ENCODE peak calls at places on chromosome 4, in nine cellular contexts. W is Daoy, S is MCF 10A, E is islet precursor cell, P is Kasumi-1, T is GM03348, X is H4, B is AG08395, O is fibroblast of the aortic adventitia. C is an unnamed sample.

GRCh38 chr4:148075438-148075837 is 343.6 kb downstream of the ARHGAP10 start:
- DNase-seq in E (no peak), T (no peak), P (no peak), O (no peak), S (no peak), B (no peak), X (no peak), W (no peak), C (no peak)

GRCh38 chr4:111602848-111603247 is 542.4 kb upstream of the FAM241A start:
- DNase-seq in S (peak; percentile 4), T (peak; percentile 6), X (peak; percentile 6), B (peak; percentile 26), E (no peak), W (no peak), O (peak; percentile 59), P (peak; percentile 32), C (peak; percentile 47)

GRCh38 chr4:39285853-39286252 is 80.3 kb downstream of the RFC1 start:
- DNase-seq in X (no peak), S (no peak), E (no peak), T (no peak), O (no peak), P (no peak), B (no peak), W (no peak), C (no peak)

GRCh38 chr4:121177238-121178137 is 13.4 kb upstream of the TNIP3 start:
- DNase-seq in E (no peak), O (no peak), X (no peak), T (no peak), B (no peak), W (no peak), P (peak; percentile 92), S (no peak), C (no peak)

GRCh38 chr4:6269651-6270511 is at the start of gene WFS1:
- DNase-seq in X (peak; percentile 98), S (peak; percentile 97), E (peak; percentile 99), W (peak; percentile 99), P (no peak), O (peak; percentile 98), T (peak; percentile 100), B (peak; percentile 100), C (peak; percentile 96)

GRCh38 chr4:40121515-40121914 is 64.9 kb downstream of the N4BP2 start:
- DNase-seq in O (peak; percentile 66), W (peak; percentile 85), S (peak; percentile 70), B (peak; percentile 49), E (no peak), T (peak; percentile 71), P (peak; percentile 96), X (peak; percentile 46), C (peak; percentile 88)

GRCh38 chr4:155888171-155888570 is 15.3 kb upstream of the TDO2 start:
- DNase-seq in O (no peak), S (no peak), B (no peak), T (no peak), X (no peak), P (no peak), E (no peak), W (no peak), C (no peak)

GRCh38 chr4:98468744-98469143 is 189.7 kb downstream of the TSPAN5 start:
- DNase-seq in E (no peak), X (no peak), T (peak; percentile 70), W (peak; percentile 23), P (no peak), B (peak; percentile 55), O (peak; percentile 67), S (no peak), C (peak; percentile 67)

GRCh38 chr4:164343472-164343976 is 410.4 kb upstream of the SMIM31 start:
- DNase-seq in P (no peak), X (no peak), B (no peak), S (no peak), W (no peak), T (no peak), O (no peak), E (no peak), C (no peak)

GRCh38 chr4:140757220-140757607 is 1.0 kb upstream of the TBC1D9 start:
- DNase-seq in E (no peak), B (peak; percentile 30), T (peak; percentile 34), S (no peak), P (no peak), W (no peak), X (no peak), O (no peak), C (no peak)

GRCh38 chr4:15754323-15754722 is 23.8 kb upstream of the CD38 start:
- DNase-seq in O (peak; percentile 67), B (no peak), P (peak; percentile 93), S (no peak), W (peak; percentile 81), E (no peak), T (no peak), X (peak; percentile 80), C (no peak)

GRCh38 chr4:48261288-48261687 is 8.3 kb downstream of the TEC start:
- DNase-seq in W (no peak), B (no peak), S (no peak), O (peak; percentile 16), T (no peak), X (no peak), P (no peak), E (no peak), C (no peak)

GRCh38 chr4:186088516-186088915 is 16.0 kb upstream of the FAM149A start:
- DNase-seq in W (no peak), X (no peak), P (no peak), O (no peak), S (no peak), T (no peak), B (no peak), E (no peak), C (no peak)

GRCh38 chr4:108031427-108032083 is 41.9 kb downstream of the HADH start:
- DNase-seq in B (no peak), S (peak; percentile 13), O (no peak), E (no peak), X (no peak), W (no peak), P (no peak), T (no peak), C (peak; percentile 55)

GRCh38 chr4:139278956-139279722 is 886 bp downstream of the MGARP start:
- DNase-seq in W (no peak), E (no peak), P (no peak), O (no peak), T (no peak), X (no peak), B (no peak), S (no peak), C (peak; percentile 5)

GRCh38 chr4:55079451-55080173 is 45.8 kb downstream of the KDR start:
- DNase-seq in T (peak; percentile 50), E (no peak), O (peak; percentile 20), S (no peak), P (no peak), W (peak; percentile 21), B (peak; percentile 67), X (no peak), C (no peak)

GRCh38 chr4:142040043-142040442 is 403.7 kb downstream of the IL15 start:
- DNase-seq in X (no peak), S (peak; percentile 5), B (no peak), W (no peak), T (no peak), E (peak; percentile 60), O (no peak), P (no peak), C (peak; percentile 5)

GRCh38 chr4:139563515-139563914 is 7.5 kb upstream of the SETD7 start:
- DNase-seq in E (no peak), B (no peak), X (no peak), P (no peak), W (no peak), S (no peak), O (no peak), T (no peak), C (no peak)

GRCh38 chr4:94534401-94535312 is 82.9 kb downstream of the PDLIM5 start:
- DNase-seq in E (no peak), T (no peak), S (no peak), X (no peak), P (peak; percentile 70), O (no peak), W (no peak), B (no peak), C (no peak)

GRCh38 chr4:101941816-101942358 is 151.4 kb downstream of the BANK1 start:
- DNase-seq in X (no peak), E (no peak), B (no peak), T (no peak), S (no peak), W (no peak), O (peak; percentile 17), P (no peak), C (no peak)

GRCh38 chr4:185597532-185598188 is 62.4 kb upstream of the PDLIM3 start:
- DNase-seq in E (peak; percentile 81), W (peak; percentile 51), P (peak; percentile 75), O (peak; percentile 86), T (peak; percentile 83), B (peak; percentile 82), X (peak; percentile 73), S (peak; percentile 77), C (peak; percentile 81)

GRCh38 chr4:52111995-52112394 is 60.9 kb downstream of the SPATA18 start:
- DNase-seq in O (no peak), B (no peak), E (no peak), T (no peak), W (no peak), X (no peak), S (no peak), P (no peak), C (peak; percentile 75)

GRCh38 chr4:8293131-8293975 is 23.8 kb downstream of the HTRA3 start:
- DNase-seq in E (no peak), X (no peak), O (no peak), T (no peak), P (no peak), S (no peak), W (no peak), B (no peak), C (no peak)

GRCh38 chr4:7806080-7806630 is 133.5 kb downstream of the AFAP1 start:
- DNase-seq in X (no peak), S (no peak), O (peak; percentile 81), W (no peak), B (no peak), T (no peak), P (no peak), E (peak; percentile 64), C (peak; percentile 63)

GRCh38 chr4:117311215-117311614 is 225.8 kb upstream of the TRAM1L1 start:
- DNase-seq in X (no peak), E (no peak), W (no peak), T (no peak), P (no peak), O (no peak), B (no peak), S (no peak), C (no peak)

GRCh38 chr4:86921608-86922252 is 13.1 kb upstream of the AFF1 start:
- DNase-seq in T (no peak), W (no peak), X (no peak), B (no peak), P (peak; percentile 51), O (no peak), S (peak; percentile 89), E (no peak), C (peak; percentile 39)

GRCh38 chr4:151624606-151625565 is 135.9 kb downstream of the GATB start:
- DNase-seq in S (no peak), B (no peak), W (no peak), P (no peak), X (no peak), T (peak; percentile 63), O (peak; percentile 48), E (no peak), C (no peak)

GRCh38 chr4:56209767-56210166 is 177.5 kb downstream of the AASDH start:
- DNase-seq in P (no peak), X (no peak), B (no peak), W (no peak), E (peak; percentile 56), S (no peak), O (no peak), T (no peak), C (no peak)

GRCh38 chr4:56742080-56742871 is 61.2 kb upstream of the HOPX start:
- DNase-seq in X (no peak), S (no peak), E (no peak), O (peak; percentile 14), P (no peak), W (no peak), B (peak; percentile 38), T (peak; percentile 14), C (peak; percentile 38)

GRCh38 chr4:55122235-55122634 is 3.2 kb downstream of the KDR start:
- DNase-seq in W (no peak), S (no peak), B (no peak), T (no peak), P (no peak), O (no peak), E (no peak), X (no peak), C (no peak)

GRCh38 chr4:91936301-91936700 is 367.5 kb upstream of the GRID2 start:
- DNase-seq in E (no peak), X (peak; percentile 13), B (no peak), O (peak; percentile 58), T (no peak), S (peak; percentile 31), P (no peak), W (no peak), C (no peak)

C was measured in fibroblast of mammary gland.